ENCODE peak calls at places on chromosomes 3 and 15, in eight cellular contexts. U is NCI-H748 treated with DMSO at 0.1 percent for 48 hours; E is ovary; X is sciatic nerve; O is BE2C; R is Caco-2; Q is DMS153; S is stimulated activated CD4-positive, alpha-beta T cell treated with anti-CD3 and anti-CD28 coated beads, Interleukin-1b, Interleukin-23, amount 100 ng/mL, for 24 hours. A is an unnamed sample.

GRCh38 chr3:160756907-160757623 is 1.0 kb downstream of the PPM1L start:
- DNase-seq in R (no peak), O (peak), X (peak), S (no peak), Q (no peak), U (no peak), E (peak), A (peak)

GRCh38 chr3:51687472-51688205 is 16.6 kb downstream of the TEX264 start:
- DNase-seq in S (no peak), X (no peak), U (no peak), Q (no peak), R (no peak), O (no peak), E (no peak), A (no peak)

GRCh38 chr3:193407156-193407555 is 28.6 kb upstream of the ATP13A5 start:
- DNase-seq in S (no peak), O (no peak), Q (no peak), E (no peak), X (no peak), R (no peak), U (no peak), A (no peak)

GRCh38 chr3:104429727-104430126 is 937.0 kb upstream of the ALCAM start:
- DNase-seq in X (no peak), E (no peak), O (no peak), R (no peak), Q (no peak), S (no peak), U (no peak), A (no peak)

GRCh38 chr3:128070898-128071591 is 18.8 kb downstream of the SEC61A1 start:
- DNase-seq in O (no peak), E (no peak), X (no peak), Q (no peak), S (no peak), R (no peak), U (no peak), A (no peak)

GRCh38 chr15:82810863-82811421 is 1.5 kb downstream of the WHAMM start:
- DNase-seq in E (no peak), Q (no peak), U (no peak), O (no peak), R (peak), S (no peak), X (no peak), A (no peak)

GRCh38 chr3:182959474-182960350 is 20.6 kb downstream of the DCUN1D1 start:
- DNase-seq in Q (no peak), S (no peak), X (no peak), U (peak), E (no peak), O (no peak), R (no peak), A (no peak)

GRCh38 chr3:42635111-42635510 is 18.4 kb upstream of the ZBTB47 start:
- DNase-seq in Q (no peak), X (no peak), U (no peak), S (no peak), R (no peak), O (no peak), E (no peak), A (no peak)

GRCh38 chr15:67178569-67179210 is 75.8 kb downstream of the AAGAB start:
- DNase-seq in S (no peak), Q (no peak), U (no peak), E (no peak), X (peak), O (no peak), R (peak), A (no peak)

GRCh38 chr3:190305406-190305805 is 16.8 kb downstream of the CLDN1 start:
- DNase-seq in O (no peak), U (no peak), S (no peak), E (no peak), X (no peak), R (no peak), Q (no peak), A (no peak)

A was measured in NCI-H1105 treated with DMSO at 0.1 percent for 48 hours.